ENCODE peak calls at places on chromosomes 16 and 17, in nine cellular contexts. Y is thoracic aorta, L is ascending aorta, E is neural progenitor cell, P is DND-41, G is colonic mucosa, U is Caco-2, O is cardiac muscle cell, H is OCI-LY7. S is an unnamed sample. For H3K4me1 and H3K36me3, the result is how much of the 10 kb centered on the place peaks cover.

GRCh38 chr16:49557070-49557446 is 183.5 kb downstream of the C16orf78 start:
- DNase-seq in Y (no peak), L (no peak), E (peak), P (no peak), G (no peak), U (no peak), O (no peak), H (no peak), S (no peak)

GRCh38 chr16:28013878-28014277 is 49.6 kb downstream of the GSG1L start:
- DNase-seq in Y (no peak), L (no peak), E (no peak), P (no peak), G (no peak), U (no peak), O (no peak), H (no peak), S (no peak)

GRCh38 chr16:12406840-12407690 is 396.6 kb downstream of the CPPED1 start:
- DNase-seq in Y (no peak), L (no peak), E (no peak), P (no peak), G (no peak), U (no peak), O (no peak), H (no peak), S (no peak)

GRCh38 chr17:55410722-55411462 is 10.7 kb downstream of the MMD start:
- DNase-seq in Y (no peak), L (no peak), E (no peak), P (no peak), G (no peak), U (no peak), O (peak), H (no peak), S (no peak)

GRCh38 chr17:1759529-1759928 is 2.3 kb upstream of the SERPINF1 start:
- DNase-seq in Y (no peak), L (no peak), E (no peak), P (no peak), G (no peak), U (no peak), O (no peak), H (no peak), S (no peak)

GRCh38 chr16:86748643-86749042 is 170.3 kb downstream of the FOXL1 start:
- DNase-seq in Y (no peak), L (no peak), E (no peak), P (no peak), G (no peak), U (no peak), O (no peak), H (no peak), S (no peak)

GRCh38 chr17:9028632-9029570 is 7.6 kb downstream of the NTN1 start:
- DNase-seq in Y (no peak), L (no peak), E (peak), P (no peak), G (no peak), U (no peak), O (no peak), H (no peak), S (no peak)

GRCh38 chr16:11258553-11259287 is 2.7 kb upstream of the SOCS1 start:
- DNase-seq in Y (no peak), L (no peak), E (no peak), P (peak), G (peak), U (no peak), O (no peak), H (peak), S (peak)

GRCh38 chr17:16507918-16508533 is 16.0 kb upstream of the LRRC75A start:
- DNase-seq in Y (no peak), L (no peak), E (no peak), P (no peak), G (peak), U (no peak), O (no peak), H (no peak), S (no peak)

GRCh38 chr17:16504974-16505373 is 13.0 kb upstream of the LRRC75A start:
- DNase-seq in Y (no peak), L (no peak), E (no peak), P (no peak), G (no peak), U (no peak), O (no peak), H (no peak), S (no peak)

GRCh38 chr17:16511515-16511914 is 19.5 kb upstream of the LRRC75A start:
- DNase-seq in Y (no peak), L (no peak), E (no peak), P (no peak), G (no peak), U (no peak), O (no peak), H (no peak), S (no peak)

GRCh38 chr17:16512011-16512410 is 20.0 kb upstream of the LRRC75A start:
- DNase-seq in Y (no peak), L (no peak), E (peak), P (no peak), G (no peak), U (no peak), O (no peak), H (peak), S (no peak)

GRCh38 chr17:16506188-16506587 is 14.2 kb upstream of the LRRC75A start:
- DNase-seq in Y (no peak), L (no peak), E (no peak), P (no peak), G (no peak), U (no peak), O (no peak), H (no peak), S (no peak)
- TF ChIP-seq CTCF in Y (no peak), L (no peak), E (peak), P (no peak), G (no peak), U (no peak), O (peak), H (no peak), S (no peak)

GRCh38 chr17:42268236-42268635 is 8.0 kb downstream of the STAT5B start:
- DNase-seq in Y (no peak), L (no peak), E (no peak), P (no peak), G (no peak), U (no peak), O (no peak), H (no peak), S (no peak)
- H3K4me1 ChIP-seq in Y (under half), L (under half), E (under half), P (under half), G (under half), U (under half), O (under half), H (under half), S (under half)

GRCh38 chr16:74451951-74452758 is 30.9 kb upstream of the CLEC18B start:
- DNase-seq in Y (no peak), L (no peak), E (no peak), P (no peak), G (no peak), U (no peak), O (no peak), H (peak), S (no peak)

GRCh38 chr16:74450967-74451760 is 29.9 kb upstream of the CLEC18B start:
- DNase-seq in Y (no peak), L (no peak), E (no peak), P (no peak), G (no peak), U (no peak), O (no peak), H (no peak), S (no peak)

GRCh38 chr16:74456290-74456625 is 35.0 kb upstream of the CLEC18B start:
- DNase-seq in Y (no peak), L (no peak), E (no peak), P (no peak), G (no peak), U (no peak), O (no peak), H (no peak), S (no peak)

GRCh38 chr16:74455619-74456289 is 34.5 kb upstream of the CLEC18B start:
- DNase-seq in Y (no peak), L (no peak), E (no peak), P (no peak), G (no peak), U (no peak), O (peak), H (no peak), S (no peak)

DNA sequence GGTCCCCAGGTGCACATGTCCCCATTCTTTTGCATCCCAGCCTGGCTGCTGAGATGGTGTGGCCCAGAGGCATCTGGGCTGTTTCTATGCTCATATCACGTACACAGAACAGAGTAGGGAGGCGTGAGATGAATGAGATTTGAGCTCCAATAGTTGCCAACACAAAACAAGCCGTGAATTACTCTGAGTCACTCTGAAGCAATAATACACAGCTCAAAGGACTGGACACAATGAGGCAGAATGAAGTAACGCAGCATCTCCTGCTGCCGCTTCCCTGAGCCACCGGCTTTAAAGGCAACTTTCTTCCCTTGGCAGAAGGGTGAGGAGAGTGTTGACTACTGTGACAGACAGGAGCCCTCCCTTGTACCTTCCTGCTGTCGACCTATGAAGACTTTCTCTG is 33.9 kb upstream of the CLEC18B start:
- DNase-seq in Y (no peak), L (no peak), E (no peak), P (no peak), G (no peak), U (no peak), O (peak), H (no peak), S (no peak)
- H3K36me3 ChIP-seq in Y (under half), L (half or more), E (under half), P (under half), G (under half), U (under half), O (half or more), H (half or more), S (half or more)

GRCh38 chr16:4788489-4788889 is 344 bp upstream of the SEPTIN12 start:
- DNase-seq in Y (no peak), L (no peak), E (no peak), P (no peak), G (no peak), U (no peak), O (no peak), H (no peak), S (no peak)
- TF ChIP-seq CTCF in Y (no peak), L (no peak), E (no peak), P (no peak), G (no peak), U (no peak), O (no peak), H (no peak), S (no peak)

DNA sequence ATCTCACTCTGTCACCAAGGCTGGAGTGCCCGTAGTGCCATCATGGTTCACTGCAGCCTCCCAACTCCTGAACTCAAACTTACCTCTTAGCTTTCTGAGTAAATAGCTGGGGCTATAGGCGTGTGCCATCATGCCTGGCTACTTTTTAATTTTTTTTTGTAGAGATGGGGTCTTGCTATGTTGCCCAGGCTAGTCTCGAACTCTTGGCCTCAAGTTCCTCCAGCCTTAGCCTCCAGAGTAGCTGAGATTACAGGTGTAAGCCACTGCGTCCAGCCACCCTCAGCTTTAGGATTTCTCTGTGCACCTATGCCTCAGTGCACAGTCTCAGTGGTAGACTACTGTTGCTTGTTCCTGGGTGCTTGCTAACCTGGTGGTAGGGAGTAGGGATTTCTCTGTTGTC is 5.5 kb downstream of the SLC7A6 start:
- DNase-seq in Y (no peak), L (no peak), E (no peak), P (no peak), G (no peak), U (no peak), O (no peak), H (no peak), S (no peak)
- H3K4me1 ChIP-seq in Y (under half), L (under half), E (under half), P (half or more), G (under half), U (half or more), O (under half), H (half or more), S (half or more)

GRCh38 chr16:4700380-4700996 is 7.1 kb downstream of the NUDT16L1 start:
- DNase-seq in Y (no peak), L (no peak), E (no peak), P (no peak), G (no peak), U (no peak), O (no peak), H (no peak), S (no peak)
- H3K36me3 ChIP-seq in Y (half or more), L (half or more), E (under half), P (half or more), G (under half), U (under half), O (under half), H (half or more), S (under half)

DNA sequence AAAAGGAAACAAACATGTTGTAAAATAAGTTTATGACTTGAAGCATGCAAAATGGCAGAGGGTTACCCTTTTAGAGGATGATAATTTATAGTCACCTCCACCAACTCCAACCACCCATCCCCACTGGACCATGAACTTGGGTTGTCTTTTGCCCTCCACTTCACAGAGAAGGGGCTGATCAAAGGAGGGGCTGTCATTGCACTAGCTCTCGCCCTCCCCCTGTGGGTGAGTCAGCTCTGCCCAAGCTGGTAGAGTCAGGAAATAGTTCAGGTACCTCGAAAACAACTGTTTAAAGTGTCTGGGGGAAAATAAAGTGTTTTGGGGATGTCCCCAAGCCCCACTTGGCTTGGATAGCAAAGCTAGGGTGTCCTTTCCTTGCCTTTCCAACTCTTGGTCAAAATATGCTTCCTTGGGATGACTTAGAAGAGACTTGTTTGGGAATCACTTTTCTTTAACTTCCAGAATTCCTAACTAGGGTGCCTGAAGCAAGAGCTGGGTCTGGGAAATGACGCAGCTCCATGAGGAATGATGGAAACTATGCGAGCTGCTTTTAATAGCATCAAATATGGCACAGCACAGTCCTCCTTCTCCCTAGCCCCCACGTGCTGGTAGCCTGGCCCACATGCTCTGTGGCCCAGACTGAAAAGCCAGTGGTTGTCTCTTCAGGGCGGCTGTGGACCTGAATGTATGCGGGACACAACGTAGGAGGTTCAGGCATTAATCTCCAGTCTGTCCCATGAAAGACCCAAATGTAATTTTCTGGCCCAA is 40.7 kb downstream of the TBX4 start:
- DNase-seq in Y (no peak), L (no peak), E (no peak), P (no peak), G (no peak), U (no peak), O (peak), H (no peak), S (no peak)
- TF ChIP-seq CTCF in Y (no peak), L (no peak), E (no peak), P (no peak), G (no peak), U (no peak), O (no peak), H (peak), S (no peak)

DNA sequence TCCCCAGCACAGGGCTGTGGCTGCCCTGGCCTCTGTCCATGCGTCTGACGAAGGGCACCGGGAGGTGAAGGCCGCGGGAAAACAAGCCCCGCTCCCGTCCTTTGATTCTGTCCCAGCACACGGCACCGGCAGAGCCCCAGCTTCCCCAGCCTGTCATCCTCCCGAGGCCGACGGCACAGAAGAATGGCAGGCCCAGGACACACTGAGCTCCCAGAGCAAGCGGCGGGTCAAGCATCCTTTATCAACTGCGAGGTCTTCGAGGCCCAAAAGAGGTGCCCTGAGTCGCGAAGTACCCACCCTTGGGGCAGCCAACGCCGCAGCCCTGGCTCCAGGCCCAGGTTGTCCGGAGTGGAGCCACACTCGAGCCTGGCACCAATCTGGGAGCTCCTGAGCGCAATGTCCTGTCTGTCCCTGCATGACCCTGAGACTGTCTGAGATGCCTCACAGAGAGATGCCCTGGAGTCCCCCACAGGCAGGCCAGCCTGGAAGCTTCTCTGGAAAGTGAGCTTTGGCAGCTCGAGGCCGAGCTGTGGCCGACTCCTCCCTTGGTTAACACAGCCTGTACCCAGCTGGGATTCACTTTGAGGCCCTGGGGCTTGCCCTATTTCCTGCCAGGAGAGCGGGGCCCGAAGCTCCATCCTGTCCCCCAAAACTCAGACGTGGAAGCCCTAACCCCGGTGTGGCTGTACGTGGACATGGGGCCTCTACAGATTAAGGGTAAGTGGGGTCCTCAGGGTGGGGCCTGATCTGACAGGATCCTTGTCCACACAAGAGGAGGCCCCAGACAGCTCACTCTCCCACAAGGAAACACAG is 23.3 kb downstream of the SLC7A5 start:
- DNase-seq in Y (no peak), L (no peak), E (no peak), P (no peak), G (no peak), U (no peak), O (no peak), H (no peak), S (no peak)
- H3K4me1 ChIP-seq in Y (under half), L (under half), E (under half), P (under half), G (under half), U (under half), O (under half), H (half or more), S (under half)

S was measured in CD8-positive, alpha-beta T cell.